ENCODE peak calls at places on chromosomes 1 and 21, in five cellular contexts. T is GM23248, B is H9, N is IMR-90, Z is neuronal stem cell. H is an unnamed sample.

GRCh38 chr1:169944621-169945020 is 50.9 kb upstream of the SCYL3 start:
- DNase-seq in Z (no peak), N (no peak), B (no peak), T (no peak), H (no peak)

GRCh38 chr1:219442575-219442974 is 170.3 kb downstream of the ZC3H11B start:
- DNase-seq in Z (no peak), T (peak; percentile 69), B (no peak), N (peak; percentile 73), H (peak; percentile 8)

GRCh38 chr1:150409504-150410362 is 45.8 kb downstream of the RPRD2 start:
- DNase-seq in B (no peak), N (no peak), T (no peak), Z (no peak), H (no peak)

GRCh38 chr1:207240325-207241095 is 81.0 kb upstream of the CD55 start:
- DNase-seq in Z (no peak), B (no peak), N (peak; percentile 38), T (peak; percentile 32), H (no peak)

GRCh38 chr1:143694085-143694484 is 277.7 kb downstream of the FAM72C start:
- DNase-seq in N (no peak), B (no peak), T (no peak), Z (no peak), H (no peak)

GRCh38 chr21:28454978-28455600 is 537.6 kb downstream of the LTN1 start:
- DNase-seq in N (peak; percentile 44), T (peak; percentile 88), Z (no peak), B (no peak), H (no peak)

GRCh38 chr1:108053291-108054023 is 88.5 kb upstream of the VAV3 start:
- DNase-seq in Z (no peak), T (peak; percentile 91), N (peak; percentile 2), B (no peak), H (peak; percentile 21)

GRCh38 chr21:42685036-42685435 is 31.6 kb downstream of the PDE9A start:
- DNase-seq in N (no peak), Z (no peak), B (no peak), T (peak; percentile 42), H (no peak)

GRCh38 chr1:98176414-98176813 is 255.6 kb upstream of the DPYD start:
- DNase-seq in B (no peak), N (no peak), T (no peak), Z (no peak), H (no peak)

GRCh38 chr1:149843302-149844041 is 55.9 kb upstream of the BOLA1 start:
- DNase-seq in N (no peak), B (no peak), Z (no peak), T (peak; percentile 30), H (peak; percentile 42)

GRCh38 chr1:188027613-188028012 is 1198.9 kb downstream of the PLA2G4A start:
- DNase-seq in T (peak; percentile 73), N (peak; percentile 97), Z (no peak), B (no peak), H (peak; percentile 97)

GRCh38 chr1:188022661-188023060 is 1193.9 kb downstream of the PLA2G4A start:
- DNase-seq in N (peak; percentile 52), B (no peak), T (no peak), Z (no peak), H (no peak)

GRCh38 chr1:188017921-188018320 is 1189.2 kb downstream of the PLA2G4A start:
- DNase-seq in N (no peak), B (no peak), T (no peak), Z (no peak), H (no peak)

GRCh38 chr1:188023206-188023605 is 1194.5 kb downstream of the PLA2G4A start:
- DNase-seq in Z (no peak), B (no peak), N (peak; percentile 85), T (peak; percentile 5), H (no peak)
- H3K9ac ChIP-seq in Z (no peak overlapping the region), B (no peak overlapping the region), N (no peak overlapping the region), T (no peak overlapping the region), H (no peak overlapping the region)

GRCh38 chr1:164772635-164773034 is 213.7 kb downstream of the PBX1 start:
- DNase-seq in B (no peak), Z (no peak), N (peak; percentile 97), T (peak; percentile 98), H (peak; percentile 94)

GRCh38 chr1:164770149-164770529 is 211.2 kb downstream of the PBX1 start:
- DNase-seq in N (no peak), T (no peak), B (no peak), Z (no peak), H (no peak)

GRCh38 chr1:164773146-164773545 is 214.2 kb downstream of the PBX1 start:
- DNase-seq in T (no peak), B (no peak), Z (no peak), N (no peak), H (no peak)

GRCh38 chr1:164771001-164771550 is 212.1 kb downstream of the PBX1 start:
- DNase-seq in Z (no peak), T (no peak), N (peak; percentile 72), B (no peak), H (no peak)

DNA sequence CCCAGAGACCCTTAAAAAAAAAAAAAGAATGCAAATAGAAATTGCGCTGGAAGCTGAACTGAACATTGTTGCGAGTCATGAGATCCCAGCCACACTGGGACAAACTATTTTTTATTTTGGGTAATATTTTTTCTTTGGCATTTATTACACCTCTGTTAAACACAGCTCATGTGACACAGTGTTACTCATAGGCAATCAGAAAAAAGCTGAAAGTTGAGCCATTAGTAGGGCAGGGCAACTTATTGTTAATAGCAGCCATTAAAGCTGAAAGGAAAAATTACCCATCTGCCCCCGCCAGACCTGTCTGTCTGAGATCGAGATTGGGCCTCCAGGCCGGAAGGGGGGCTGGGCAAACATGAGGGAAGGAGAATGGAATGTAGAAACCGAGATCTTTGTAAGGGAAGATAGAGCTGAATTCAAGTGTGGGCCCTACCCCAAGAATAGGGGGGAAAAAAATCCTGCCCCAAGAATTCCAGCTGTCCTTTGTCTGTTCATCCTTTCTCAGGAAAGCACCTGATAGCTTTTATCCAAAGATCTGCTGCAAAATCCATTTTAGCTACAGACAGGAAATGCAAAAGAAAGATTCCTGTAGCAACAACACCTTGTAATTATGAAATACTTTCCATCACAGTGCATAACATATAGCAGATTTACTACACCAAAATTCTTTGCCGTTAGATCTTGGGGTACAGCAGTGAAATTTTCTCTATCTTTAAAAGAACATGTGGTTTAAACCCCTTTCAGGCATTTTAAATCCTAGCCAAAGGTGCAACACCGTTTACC is 212.8 kb downstream of the PBX1 start:
- DNase-seq in Z (no peak), N (peak; percentile 73), T (peak; percentile 76), B (no peak), H (peak; percentile 78)
- H3K9ac ChIP-seq in Z (no peak overlapping the region), N (no peak overlapping the region), T (peak overlapping the region; percentile 60), B (no peak overlapping the region), H (peak overlapping the region; percentile 77)

GRCh38 chr1:94394247-94394646 is 23.9 kb upstream of the ABCD3 start:
- DNase-seq in B (no peak), Z (no peak), T (no peak), N (no peak), H (no peak)

GRCh38 chr1:94398356-94398755 is 19.8 kb upstream of the ABCD3 start:
- DNase-seq in Z (no peak), T (peak; percentile 27), N (peak; percentile 33), B (no peak), H (no peak)

GRCh38 chr1:94395231-94395630 is 23.0 kb upstream of the ABCD3 start:
- DNase-seq in N (no peak), B (no peak), Z (no peak), T (no peak), H (no peak)

GRCh38 chr1:94395748-94396309 is 22.4 kb upstream of the ABCD3 start:
- DNase-seq in T (no peak), Z (no peak), N (no peak), B (no peak), H (no peak)

GRCh38 chr1:94396356-94396755 is 21.8 kb upstream of the ABCD3 start:
- DNase-seq in N (no peak), Z (no peak), B (peak; percentile 64), T (no peak), H (no peak)
- H3K9ac ChIP-seq in N (no peak overlapping the region), Z (no peak overlapping the region), B (no peak overlapping the region), T (no peak overlapping the region), H (no peak overlapping the region)

GRCh38 chr1:158644479-158644878 is 39.4 kb downstream of the OR10Z1 start:
- DNase-seq in Z (no peak), B (no peak), T (no peak), N (no peak), H (no peak)
- H3K9ac ChIP-seq in Z (no peak overlapping the region), B (no peak overlapping the region), T (no peak overlapping the region), N (no peak overlapping the region), H (no peak overlapping the region)

GRCh38 chr1:95631695-95632094 is 397.7 kb downstream of the RWDD3 start:
- DNase-seq in N (no peak), B (no peak), T (no peak), Z (no peak), H (no peak)

GRCh38 chr1:95625224-95625623 is 391.2 kb downstream of the RWDD3 start:
- DNase-seq in T (no peak), B (no peak), Z (no peak), N (no peak), H (no peak)

GRCh38 chr1:95622609-95623008 is 388.6 kb downstream of the RWDD3 start:
- DNase-seq in T (no peak), N (no peak), B (no peak), Z (no peak), H (no peak)

GRCh38 chr1:95627244-95627643 is 393.2 kb downstream of the RWDD3 start:
- DNase-seq in B (no peak), T (no peak), Z (no peak), N (no peak), H (no peak)
- H3K9ac ChIP-seq in B (no peak overlapping the region), T (no peak overlapping the region), Z (no peak overlapping the region), N (no peak overlapping the region), H (no peak overlapping the region)

DNA sequence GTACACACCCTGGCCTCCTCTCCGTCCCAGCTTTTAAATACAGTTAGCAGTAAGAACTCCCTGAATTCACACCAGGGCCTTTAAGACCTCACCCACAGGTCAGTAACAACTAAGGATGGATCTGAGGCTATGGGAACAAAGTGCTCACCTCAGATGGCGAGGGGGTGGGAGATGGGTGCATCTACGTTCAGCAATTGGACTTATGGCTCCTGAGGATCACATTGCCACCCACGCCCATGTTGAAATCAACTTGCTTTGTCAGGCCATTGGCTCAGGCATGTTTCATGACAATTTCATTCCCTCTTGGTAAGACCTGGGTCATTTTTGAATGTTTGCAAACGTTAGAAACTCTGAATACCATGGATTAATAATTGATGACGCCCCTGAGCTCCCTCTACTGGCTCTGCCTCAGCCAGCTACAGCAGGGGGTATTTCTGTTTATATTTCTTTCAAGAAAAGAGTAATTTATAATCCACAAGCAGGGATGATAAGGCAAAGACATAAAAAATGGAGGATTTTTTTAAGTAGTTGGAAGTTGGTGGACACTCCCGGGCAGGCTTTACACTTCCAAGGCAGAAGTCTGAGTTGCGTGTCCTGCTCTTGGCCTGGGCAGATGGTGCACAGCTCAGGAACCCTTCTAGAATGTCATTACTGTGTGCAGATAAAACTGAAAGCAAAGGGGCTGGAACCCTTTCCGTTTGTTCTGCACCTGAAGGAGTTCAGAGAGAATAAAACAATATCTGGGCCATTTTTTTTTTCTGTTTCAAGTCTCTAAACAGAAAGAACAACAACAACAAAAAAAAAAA is 13.7 kb upstream of the LBR start:
- DNase-seq in Z (no peak), T (no peak), N (no peak), B (no peak), H (no peak)
- H3K9ac ChIP-seq in Z (no peak overlapping the region), T (no peak overlapping the region), N (no peak overlapping the region), B (no peak overlapping the region), H (no peak overlapping the region)

GRCh38 chr1:21153336-21153735 is 23.4 kb downstream of the EIF4G3 start:
- DNase-seq in T (no peak), N (no peak), Z (no peak), B (no peak), H (peak; percentile 33)
- H3K9ac ChIP-seq in T (no peak overlapping the region), N (no peak overlapping the region), Z (no peak overlapping the region), B (no peak overlapping the region), H (peak overlapping the region; percentile 7)

GRCh38 chr1:40749817-40750216 is 33.8 kb upstream of the KCNQ4 start:
- DNase-seq in N (no peak), T (no peak), Z (no peak), B (no peak), H (no peak)
- H3K9ac ChIP-seq in N (no peak overlapping the region), T (no peak overlapping the region), Z (no peak overlapping the region), B (no peak overlapping the region), H (no peak overlapping the region)

H was measured in mesenchymal stem cell.